ENCODE peak calls at places on chromosomes 12 and 14, in five cellular contexts. One of them, this sample, is unnamed.

GRCh38 chr14:76191297-76191696 is 39.6 kb downstream of the GPATCH2L start:
- DNase-seq in BE2C: no peak
- DNase-seq in epithelial cell of esophagus: no peak
- DNase-seq in WTC11: no peak
- DNase-seq in Peyer's patch: no peak
- DNase-seq in this sample: no peak

GRCh38 chr12:26121841-26122680 is 2.8 kb downstream of the BHLHE41 start:
- DNase-seq in Peyer's patch: peak
- DNase-seq in BE2C: peak
- DNase-seq in WTC11: peak
- DNase-seq in epithelial cell of esophagus: peak
- DNase-seq in this sample: peak

GRCh38 chr14:90999299-90999698 is 61.1 kb downstream of the RPS6KA5 start:
- DNase-seq in WTC11: no peak
- DNase-seq in epithelial cell of esophagus: no peak
- DNase-seq in BE2C: no peak
- DNase-seq in Peyer's patch: no peak
- DNase-seq in this sample: no peak

GRCh38 chr14:100339757-100340453 is 16.8 kb downstream of the SLC25A47 start:
- DNase-seq in BE2C: no peak
- DNase-seq in WTC11: no peak
- DNase-seq in epithelial cell of esophagus: no peak
- DNase-seq in Peyer's patch: no peak
- DNase-seq in this sample: no peak

GRCh38 chr14:100587763-100588411 is 670 bp upstream of the BEGAIN start:
- DNase-seq in WTC11: peak
- DNase-seq in epithelial cell of esophagus: no peak
- DNase-seq in Peyer's patch: peak
- DNase-seq in BE2C: peak
- DNase-seq in this sample: no peak

GRCh38 chr12:11460343-11461023 is 65.1 kb upstream of the PRB2 start:
- DNase-seq in BE2C: no peak
- DNase-seq in WTC11: no peak
- DNase-seq in Peyer's patch: no peak
- DNase-seq in epithelial cell of esophagus: peak
- DNase-seq in this sample: no peak

GRCh38 chr14:104893435-104894207 is 28.6 kb downstream of the CEP170B start:
- DNase-seq in Peyer's patch: peak
- DNase-seq in WTC11: peak
- DNase-seq in BE2C: peak
- DNase-seq in epithelial cell of esophagus: no peak
- DNase-seq in this sample: no peak

GRCh38 chr12:95473440-95473946 is 459 bp upstream of the METAP2 start:
- DNase-seq in Peyer's patch: no peak
- DNase-seq in BE2C: peak
- DNase-seq in WTC11: no peak
- DNase-seq in epithelial cell of esophagus: peak
- DNase-seq in this sample: peak

GRCh38 chr12:30882706-30883105 is 43.8 kb upstream of the TSPAN11 start:
- DNase-seq in BE2C: no peak
- DNase-seq in WTC11: no peak
- DNase-seq in Peyer's patch: no peak
- DNase-seq in epithelial cell of esophagus: no peak
- DNase-seq in this sample: peak

GRCh38 chr12:110074089-110074488 is 25.8 kb upstream of the C12orf76 start:
- DNase-seq in BE2C: no peak
- DNase-seq in Peyer's patch: no peak
- DNase-seq in WTC11: no peak
- DNase-seq in epithelial cell of esophagus: no peak
- DNase-seq in this sample: no peak

GRCh38 chr14:62957562-62957961 is 87.7 kb downstream of the KCNH5 start:
- DNase-seq in BE2C: peak
- DNase-seq in WTC11: no peak
- DNase-seq in Peyer's patch: no peak
- DNase-seq in epithelial cell of esophagus: peak
- DNase-seq in this sample: peak

GRCh38 chr14:68939893-68940613 is 39.0 kb downstream of the ACTN1 start:
- DNase-seq in Peyer's patch: peak
- DNase-seq in BE2C: peak
- DNase-seq in WTC11: peak
- DNase-seq in epithelial cell of esophagus: peak
- DNase-seq in this sample: peak

GRCh38 chr14:37262649-37263048 is 64.9 kb downstream of the MIPOL1 start:
- DNase-seq in epithelial cell of esophagus: no peak
- DNase-seq in Peyer's patch: no peak
- DNase-seq in WTC11: no peak
- DNase-seq in BE2C: no peak
- DNase-seq in this sample: no peak

GRCh38 chr12:75699728-75700496 is 188.5 kb upstream of the KRR1 start:
- DNase-seq in BE2C: no peak
- DNase-seq in WTC11: no peak
- DNase-seq in Peyer's patch: no peak
- DNase-seq in epithelial cell of esophagus: no peak
- DNase-seq in this sample: no peak

GRCh38 chr14:79544671-79545070 is 666.6 kb downstream of the DIO2 start:
- DNase-seq in BE2C: no peak
- DNase-seq in epithelial cell of esophagus: no peak
- DNase-seq in Peyer's patch: no peak
- DNase-seq in WTC11: no peak
- DNase-seq in this sample: peak

GRCh38 chr12:113154351-113154973 is 4.9 kb downstream of the CFAP73 start:
- DNase-seq in WTC11: peak
- DNase-seq in epithelial cell of esophagus: peak
- DNase-seq in BE2C: peak
- DNase-seq in Peyer's patch: no peak
- DNase-seq in this sample: peak

GRCh38 chr12:79119796-79120195 is 255.2 kb downstream of the SYT1 start:
- DNase-seq in WTC11: peak
- DNase-seq in epithelial cell of esophagus: no peak
- DNase-seq in Peyer's patch: no peak
- DNase-seq in BE2C: no peak
- DNase-seq in this sample: no peak

GRCh38 chr12:16150290-16150689 is 127.2 kb downstream of the SLC15A5 start:
- DNase-seq in BE2C: no peak
- DNase-seq in Peyer's patch: no peak
- DNase-seq in WTC11: no peak
- DNase-seq in epithelial cell of esophagus: no peak
- DNase-seq in this sample: no peak

GRCh38 chr12:15882055-15882971 is at the start of gene STRAP:
- DNase-seq in Peyer's patch: peak
- DNase-seq in WTC11: peak
- DNase-seq in BE2C: peak
- DNase-seq in epithelial cell of esophagus: peak
- DNase-seq in this sample: peak

GRCh38 chr14:75980856-75981255 is 939 bp downstream of the TGFB3 start:
- DNase-seq in Peyer's patch: no peak
- DNase-seq in epithelial cell of esophagus: peak
- DNase-seq in BE2C: no peak
- DNase-seq in WTC11: no peak
- DNase-seq in this sample: no peak

GRCh38 chr12:90024261-90024660 is 315.6 kb upstream of the ATP2B1 start:
- DNase-seq in BE2C: no peak
- DNase-seq in epithelial cell of esophagus: no peak
- DNase-seq in WTC11: no peak
- DNase-seq in Peyer's patch: no peak
- DNase-seq in this sample: peak

GRCh38 chr12:109735825-109736551 is 22.4 kb downstream of the FAM222A start:
- DNase-seq in WTC11: peak
- DNase-seq in BE2C: peak
- DNase-seq in epithelial cell of esophagus: no peak
- DNase-seq in Peyer's patch: peak
- DNase-seq in this sample: no peak

GRCh38 chr12:88309546-88309945 is 167.4 kb downstream of the TMTC3 start:
- DNase-seq in epithelial cell of esophagus: peak
- DNase-seq in Peyer's patch: no peak
- DNase-seq in WTC11: no peak
- DNase-seq in BE2C: no peak
- DNase-seq in this sample: peak

GRCh38 chr12:52216107-52216506 is 16.9 kb upstream of the KRT7 start:
- DNase-seq in BE2C: no peak
- DNase-seq in Peyer's patch: peak
- DNase-seq in epithelial cell of esophagus: no peak
- DNase-seq in WTC11: no peak
- DNase-seq in this sample: no peak

DNA sequence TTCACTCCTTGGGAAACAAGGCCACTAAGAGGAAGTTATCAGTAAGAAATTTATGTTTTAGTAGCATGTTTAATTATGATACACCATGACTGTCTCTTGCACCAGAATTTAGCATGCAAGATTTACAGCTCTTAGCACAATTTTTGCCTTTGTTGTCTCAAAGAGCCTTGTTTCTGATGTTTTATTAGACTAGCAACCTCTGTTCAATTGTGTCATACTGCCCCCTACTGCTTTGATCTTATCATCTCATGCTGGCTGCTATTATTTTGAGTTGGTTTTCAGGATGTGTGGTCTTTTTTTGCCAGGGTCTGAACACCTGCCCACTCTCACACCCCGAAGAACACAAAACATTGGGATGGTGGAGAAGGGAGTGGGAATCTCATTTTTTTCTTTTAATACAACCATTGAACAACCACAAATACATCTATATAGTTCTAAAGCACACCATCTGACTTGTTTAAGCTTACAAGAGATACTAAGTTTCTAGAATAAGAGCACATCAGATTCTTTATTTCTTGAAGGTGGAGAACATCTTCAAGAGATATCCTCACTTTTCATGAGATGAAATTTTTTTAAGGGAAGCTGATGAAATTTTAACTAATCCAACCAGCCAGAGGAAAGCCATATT is 160.8 kb downstream of the SPTSSA start:
- DNase-seq in Peyer's patch: no peak
- DNase-seq in WTC11: no peak
- DNase-seq in BE2C: peak
- DNase-seq in epithelial cell of esophagus: peak
- DNase-seq in this sample: peak
- TF ChIP-seq CTCF in Peyer's patch: peak
- TF ChIP-seq CTCF in WTC11: peak
- TF ChIP-seq CTCF in BE2C: peak
- TF ChIP-seq CTCF in epithelial cell of esophagus: peak
- TF ChIP-seq CTCF in this sample: peak

GRCh38 chr12:107779077-107779840 is 4.8 kb downstream of the ASCL4 start:
- DNase-seq in BE2C: no peak
- DNase-seq in WTC11: no peak
- DNase-seq in Peyer's patch: no peak
- DNase-seq in epithelial cell of esophagus: no peak
- DNase-seq in this sample: no peak

GRCh38 chr12:107776171-107776570 is 1.7 kb downstream of the ASCL4 start:
- DNase-seq in BE2C: no peak
- DNase-seq in epithelial cell of esophagus: no peak
- DNase-seq in Peyer's patch: no peak
- DNase-seq in WTC11: no peak
- DNase-seq in this sample: no peak

GRCh38 chr12:107778383-107779015 is 4.0 kb downstream of the ASCL4 start:
- DNase-seq in Peyer's patch: no peak
- DNase-seq in BE2C: no peak
- DNase-seq in WTC11: no peak
- DNase-seq in epithelial cell of esophagus: no peak
- DNase-seq in this sample: no peak

GRCh38 chr12:107774349-107775029 is at the start of gene ASCL4:
- DNase-seq in epithelial cell of esophagus: no peak
- DNase-seq in BE2C: no peak
- DNase-seq in WTC11: no peak
- DNase-seq in Peyer's patch: no peak
- DNase-seq in this sample: no peak

DNA sequence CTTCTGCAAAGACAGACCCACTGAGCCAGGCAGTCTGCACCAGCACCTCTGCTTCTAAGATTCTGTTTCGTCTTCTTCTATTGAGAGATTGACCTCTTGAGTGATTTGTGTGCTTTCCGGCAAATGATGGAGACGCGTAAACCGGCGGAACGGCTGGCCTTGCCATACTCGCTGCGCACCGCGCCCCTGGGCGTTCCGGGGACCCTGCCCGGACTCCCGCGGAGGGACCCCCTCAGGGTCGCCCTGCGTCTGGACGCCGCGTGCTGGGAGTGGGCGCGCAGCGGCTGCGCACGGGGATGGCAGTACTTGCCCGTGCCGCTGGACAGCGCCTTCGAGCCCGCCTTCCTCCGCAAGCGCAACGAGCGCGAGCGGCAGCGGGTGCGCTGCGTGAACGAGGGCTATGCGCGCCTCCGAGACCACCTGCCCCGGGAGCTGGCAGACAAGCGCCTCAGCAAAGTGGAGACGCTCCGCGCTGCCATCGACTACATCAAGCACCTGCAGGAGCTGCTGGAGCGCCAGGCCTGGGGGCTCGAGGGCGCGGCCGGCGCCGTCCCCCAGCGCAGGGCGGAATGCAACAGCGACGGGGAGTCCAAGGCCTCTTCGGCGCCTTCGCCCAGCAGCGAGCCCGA is 703 bp downstream of the ASCL4 start:
- DNase-seq in BE2C: peak
- DNase-seq in WTC11: peak
- DNase-seq in Peyer's patch: no peak
- DNase-seq in epithelial cell of esophagus: peak
- DNase-seq in this sample: no peak
- TF ChIP-seq CTCF in BE2C: no peak
- TF ChIP-seq CTCF in WTC11: no peak
- TF ChIP-seq CTCF in Peyer's patch: no peak
- TF ChIP-seq CTCF in epithelial cell of esophagus: no peak
- TF ChIP-seq CTCF in this sample: no peak

GRCh38 chr12:64749466-64750202 is 9.6 kb downstream of the GNS start:
- DNase-seq in BE2C: no peak
- DNase-seq in WTC11: no peak
- DNase-seq in Peyer's patch: no peak
- DNase-seq in epithelial cell of esophagus: no peak
- DNase-seq in this sample: no peak

GRCh38 chr12:64744422-64745258 is 14.6 kb downstream of the GNS start:
- DNase-seq in epithelial cell of esophagus: peak
- DNase-seq in Peyer's patch: no peak
- DNase-seq in BE2C: no peak
- DNase-seq in WTC11: no peak
- DNase-seq in this sample: peak

GRCh38 chr12:64747681-64748080 is 11.5 kb downstream of the GNS start:
- DNase-seq in Peyer's patch: no peak
- DNase-seq in WTC11: no peak
- DNase-seq in epithelial cell of esophagus: no peak
- DNase-seq in BE2C: no peak
- DNase-seq in this sample: no peak

GRCh38 chr12:64745259-64745807 is 13.9 kb downstream of the GNS start:
- DNase-seq in Peyer's patch: no peak
- DNase-seq in BE2C: no peak
- DNase-seq in WTC11: no peak
- DNase-seq in epithelial cell of esophagus: no peak
- DNase-seq in this sample: no peak

GRCh38 chr12:64746663-64747062 is 12.5 kb downstream of the GNS start:
- DNase-seq in BE2C: no peak
- DNase-seq in Peyer's patch: no peak
- DNase-seq in epithelial cell of esophagus: peak
- DNase-seq in WTC11: no peak
- DNase-seq in this sample: peak
- TF ChIP-seq CTCF in BE2C: no peak
- TF ChIP-seq CTCF in Peyer's patch: no peak
- TF ChIP-seq CTCF in epithelial cell of esophagus: no peak
- TF ChIP-seq CTCF in WTC11: no peak
- TF ChIP-seq CTCF in this sample: no peak

GRCh38 chr12:92502417-92503028 is 200.3 kb upstream of the PLEKHG7 start:
- DNase-seq in WTC11: no peak
- DNase-seq in epithelial cell of esophagus: peak
- DNase-seq in BE2C: no peak
- DNase-seq in Peyer's patch: no peak
- DNase-seq in this sample: no peak
- TF ChIP-seq CTCF in WTC11: no peak
- TF ChIP-seq CTCF in epithelial cell of esophagus: peak
- TF ChIP-seq CTCF in BE2C: peak
- TF ChIP-seq CTCF in Peyer's patch: peak
- TF ChIP-seq CTCF in this sample: no peak